ENCODE peak calls at places on chromosome 7, in five cellular contexts. S is CD8-positive, alpha-beta memory T cell; Y is HT1080; K is OCI-LY7; A is fibroblast of mammary gland. N is an unnamed sample.

GRCh38 chr7:105643857-105644256 is 62.6 kb upstream of the EFCAB10 start:
- DNase-seq in S (no peak), Y (no peak), K (no peak), A (no peak), N (no peak)

GRCh38 chr7:21941570-21942224 is 4.0 kb downstream of the CDCA7L start:
- DNase-seq in S (no peak), Y (no peak), K (peak; percentile 81), A (peak; percentile 24), N (no peak)

GRCh38 chr7:20624666-20625385 is 9.4 kb downstream of the ABCB5 start:
- DNase-seq in S (no peak), Y (no peak), K (no peak), A (no peak), N (no peak)

GRCh38 chr7:129332354-129333056 is 101.7 kb upstream of the STRIP2 start:
- DNase-seq in S (no peak), Y (peak; percentile 15), K (no peak), A (peak; percentile 71), N (peak; percentile 81)

GRCh38 chr7:94395141-94396041 is 696 bp downstream of the COL1A2 start:
- DNase-seq in S (peak; percentile 40), Y (peak; percentile 73), K (peak; percentile 64), A (peak; percentile 93), N (peak; percentile 95)

GRCh38 chr7:111883241-111883640 is 320.9 kb upstream of the IMMP2L start:
- DNase-seq in S (no peak), Y (no peak), K (no peak), A (no peak), N (no peak)

GRCh38 chr7:7895754-7896153 is 72.8 kb upstream of the GLCCI1 start:
- DNase-seq in S (no peak), Y (no peak), K (no peak), A (no peak), N (no peak)

GRCh38 chr7:36438211-36438610 is 48.5 kb downstream of the ANLN start:
- DNase-seq in S (no peak), Y (no peak), K (no peak), A (no peak), N (no peak)

GRCh38 chr7:34748244-34749039 is 90.4 kb downstream of the NPSR1 start:
- DNase-seq in S (no peak), Y (peak; percentile 92), K (no peak), A (peak; percentile 9), N (peak; percentile 91)

GRCh38 chr7:57404967-57405421 is 45.0 kb upstream of the ZNF716 start:
- DNase-seq in S (no peak), Y (no peak), K (no peak), A (no peak), N (no peak)

GRCh38 chr7:148919859-148920258 is 35.8 kb upstream of the EZH2 start:
- DNase-seq in S (no peak), Y (no peak), K (no peak), A (no peak), N (no peak)

GRCh38 chr7:132430041-132430440 is 146.2 kb downstream of the PLXNA4 start:
- DNase-seq in S (no peak), Y (peak; percentile 55), K (no peak), A (peak; percentile 10), N (no peak)

GRCh38 chr7:21542891-21543527 is at the start of gene DNAH11:
- DNase-seq in S (no peak), Y (no peak), K (no peak), A (peak; percentile 5), N (no peak)

GRCh38 chr7:55964261-55964801 is at the start of gene NIPSNAP2:
- DNase-seq in S (peak; percentile 68), Y (no peak), K (peak; percentile 78), A (peak; percentile 42), N (peak; percentile 58)

GRCh38 chr7:51521054-51521453 is 204.4 kb upstream of the COBL start:
- DNase-seq in S (no peak), Y (no peak), K (no peak), A (no peak), N (no peak)

GRCh38 chr7:68904635-68905034 is 693.6 kb upstream of the AUTS2 start:
- DNase-seq in S (no peak), Y (no peak), K (no peak), A (no peak), N (no peak)

GRCh38 chr7:50335795-50336754 is 31.6 kb downstream of the IKZF1 start:
- DNase-seq in S (peak; percentile 71), Y (no peak), K (peak; percentile 71), A (no peak), N (peak; percentile 22)

GRCh38 chr7:135936497-135937217 is 40.5 kb downstream of the MTPN start:
- DNase-seq in S (no peak), Y (no peak), K (no peak), A (no peak), N (no peak)

GRCh38 chr7:98626393-98627061 is 9.4 kb downstream of the NPTX2 start:
- DNase-seq in S (no peak), Y (no peak), K (no peak), A (no peak), N (peak; percentile 47)

GRCh38 chr7:70372768-70373241 is 759.1 kb upstream of the GALNT17 start:
- DNase-seq in S (no peak), Y (no peak), K (no peak), A (no peak), N (no peak)

GRCh38 chr7:70883750-70884445 is 248.0 kb upstream of the GALNT17 start:
- DNase-seq in S (no peak), Y (no peak), K (no peak), A (no peak), N (no peak)

GRCh38 chr7:132546366-132547145 is 29.7 kb downstream of the PLXNA4 start:
- DNase-seq in S (no peak), Y (no peak), K (no peak), A (no peak), N (no peak)

GRCh38 chr7:409344-410281 is 110.0 kb downstream of the PDGFA start:
- DNase-seq in S (no peak), Y (no peak), K (no peak), A (no peak), N (no peak)